ENCODE peak calls at places on chromosomes 4 and X, in ten cellular contexts. Q, X, B, A, O, V, K, Z, S and I are unnamed samples.

GRCh38 chrX:118726887-118727685 is at the start of gene IL13RA1:
- DNase-seq in X (peak; percentile 84), S (peak; percentile 75), O (peak; percentile 88), Q (peak; percentile 77), Z (peak; percentile 86), V (peak; percentile 80), B (peak; percentile 87), K (no peak), A (peak; percentile 87), I (peak; percentile 78)

GRCh38 chrX:110087485-110088356 is 84.8 kb downstream of the TMEM164 start:
- DNase-seq in O (peak; percentile 35), A (peak; percentile 94), Q (no peak), S (no peak), Z (no peak), B (peak; percentile 40), X (peak; percentile 94), V (no peak), K (no peak), I (peak; percentile 85)

GRCh38 chr4:164977243-164978164 is at the start of gene TRIM61:
- DNase-seq in K (no peak), V (peak; percentile 80), B (peak; percentile 63), A (peak; percentile 32), Q (peak; percentile 75), S (peak; percentile 50), O (no peak), Z (peak; percentile 83), X (no peak), I (no peak)

GRCh38 chr4:76705497-76705896 is 192.4 kb downstream of the SOWAHB start:
- DNase-seq in S (no peak), Z (no peak), V (no peak), Q (no peak), K (no peak), O (no peak), X (no peak), A (no peak), B (no peak), I (no peak)

GRCh38 chrX:30309139-30309571 is at the start of gene NR0B1:
- DNase-seq in B (no peak), A (no peak), K (no peak), V (peak; percentile 14), Q (peak; percentile 10), Z (peak; percentile 39), S (peak; percentile 3), X (no peak), O (no peak), I (no peak)

GRCh38 chr4:70901607-70901983 is 574 bp upstream of the MOB1B start:
- DNase-seq in K (no peak), Z (no peak), Q (no peak), S (no peak), X (peak; percentile 2), A (peak; percentile 4), V (no peak), O (no peak), B (no peak), I (no peak)

GRCh38 chr4:102343964-102344519 is 1.2 kb downstream of the SLC39A8 start:
- DNase-seq in V (no peak), X (no peak), O (no peak), Z (no peak), S (no peak), Q (no peak), K (no peak), A (peak; percentile 82), B (no peak), I (peak; percentile 8)

GRCh38 chr4:113899260-113900177 is 79.9 kb downstream of the ARSJ start:
- DNase-seq in A (no peak), K (no peak), X (peak; percentile 45), S (no peak), Q (no peak), O (no peak), B (no peak), Z (no peak), V (no peak), I (no peak)

GRCh38 chrX:13398073-13398823 is 78.4 kb upstream of the ATXN3L start:
- DNase-seq in X (peak; percentile 100), K (peak; percentile 15), V (no peak), B (peak; percentile 31), Z (peak; percentile 40), S (no peak), A (peak; percentile 96), O (peak; percentile 86), Q (peak; percentile 16), I (peak; percentile 73)

GRCh38 chr4:174631901-174632758 is 109.8 kb upstream of the HPGD start:
- DNase-seq in V (no peak), X (peak; percentile 24), Z (no peak), A (peak; percentile 65), Q (no peak), K (no peak), S (no peak), O (peak; percentile 12), B (no peak), I (peak; percentile 45)

GRCh38 chrX:124679199-124679598 is 332.8 kb downstream of the SH2D1A start:
- DNase-seq in K (no peak), B (no peak), O (no peak), V (no peak), Q (no peak), X (no peak), S (no peak), Z (no peak), A (no peak), I (no peak)

GRCh38 chr4:38078590-38079381 is 118.6 kb downstream of the PTTG2 start:
- DNase-seq in X (peak; percentile 74), Q (no peak), B (no peak), V (no peak), S (no peak), K (no peak), Z (no peak), A (peak; percentile 81), O (no peak), I (peak; percentile 50)

GRCh38 chr4:133808151-133808550 is 393.4 kb downstream of the PABPC4L start:
- DNase-seq in X (no peak), A (no peak), O (no peak), V (no peak), K (no peak), Z (no peak), Q (no peak), B (no peak), S (no peak), I (no peak)